ENCODE peak calls at places on chromosomes 4 and X, in seven cellular contexts. W is mesendoderm, A is neuronal stem cell, U is IMR-90, M is H1, T is mesenchymal stem cell, I is trophoblast cell. R is an unnamed sample. For H3K4me1, the result is how much of the 10 kb centered on the place peaks cover.

GRCh38 chr4:2350982-2351381 is 67.5 kb downstream of the ZFYVE28 start:
- DNase-seq in U (no peak), T (no peak), M (no peak), W (no peak), I (no peak), A (no peak), R (peak)

GRCh38 chrX:68999931-69000330 is 165.3 kb downstream of the PJA1 start:
- DNase-seq in W (no peak), A (no peak), M (no peak), U (no peak), I (no peak), T (no peak), R (no peak)

GRCh38 chr4:86686741-86687140 is 92.6 kb downstream of the PTPN13 start:
- DNase-seq in I (no peak), T (no peak), A (no peak), U (no peak), M (no peak), W (no peak), R (no peak)

GRCh38 chrX:41779058-41779564 is 55.1 kb downstream of the GPR82 start:
- DNase-seq in I (no peak), M (no peak), T (peak), U (peak), A (no peak), W (no peak), R (no peak)

GRCh38 chr4:56653461-56654237 is 27.4 kb downstream of the HOPX start:
- DNase-seq in T (no peak), I (no peak), U (no peak), A (no peak), M (no peak), W (no peak), R (no peak)

GRCh38 chr4:1501754-1502500 is 95.7 kb upstream of the NKX1-1 start:
- DNase-seq in U (no peak), I (no peak), M (no peak), W (no peak), A (no peak), T (no peak), R (peak)

GRCh38 chr4:62269918-62270317 is 1069.8 kb downstream of the ADGRL3 start:
- DNase-seq in W (no peak), A (no peak), I (no peak), M (no peak), U (no peak), T (no peak), R (no peak)

GRCh38 chr4:183600189-183600685 is 58.7 kb downstream of the RWDD4 start:
- DNase-seq in A (no peak), T (peak), I (peak), W (peak), U (no peak), M (no peak), R (peak)

GRCh38 chr4:148445071-148445902 is 3.1 kb upstream of the NR3C2 start:
- DNase-seq in U (no peak), A (peak), M (no peak), W (peak), T (no peak), I (peak), R (peak)

GRCh38 chr4:114694770-114695169 is 96.2 kb downstream of the UGT8 start:
- DNase-seq in U (peak), W (peak), A (peak), I (no peak), T (peak), M (no peak), R (no peak)

GRCh38 chr4:525660-526059 is 26.6 kb downstream of the PIGG start:
- DNase-seq in U (no peak), A (no peak), I (no peak), T (no peak), W (no peak), M (no peak), R (no peak)

GRCh38 chr4:153634737-153635353 is 49.2 kb upstream of the TLR2 start:
- DNase-seq in M (no peak), A (no peak), U (peak), W (peak), T (peak), I (no peak), R (no peak)

GRCh38 chrX:20177093-20177492 is 35.5 kb upstream of the EIF1AX start:
- DNase-seq in W (no peak), A (no peak), U (no peak), T (no peak), I (no peak), M (no peak), R (no peak)

GRCh38 chr4:64781737-64782326 is 372.6 kb upstream of the TECRL start:
- DNase-seq in A (peak), W (peak), U (peak), I (no peak), M (no peak), T (peak), R (no peak)

GRCh38 chrX:57379296-57379695 is 92.8 kb downstream of the FAAH2 start:
- DNase-seq in U (no peak), I (no peak), T (no peak), W (no peak), M (no peak), A (no peak), R (no peak)

GRCh38 chr4:67500373-67500772 is 44.9 kb downstream of the CENPC start:
- DNase-seq in T (no peak), W (no peak), I (no peak), A (no peak), U (no peak), M (no peak), R (no peak)

GRCh38 chr4:6178757-6179156 is 21.6 kb downstream of the JAKMIP1 start:
- DNase-seq in T (no peak), I (no peak), U (no peak), M (no peak), W (no peak), A (no peak), R (no peak)

DNA sequence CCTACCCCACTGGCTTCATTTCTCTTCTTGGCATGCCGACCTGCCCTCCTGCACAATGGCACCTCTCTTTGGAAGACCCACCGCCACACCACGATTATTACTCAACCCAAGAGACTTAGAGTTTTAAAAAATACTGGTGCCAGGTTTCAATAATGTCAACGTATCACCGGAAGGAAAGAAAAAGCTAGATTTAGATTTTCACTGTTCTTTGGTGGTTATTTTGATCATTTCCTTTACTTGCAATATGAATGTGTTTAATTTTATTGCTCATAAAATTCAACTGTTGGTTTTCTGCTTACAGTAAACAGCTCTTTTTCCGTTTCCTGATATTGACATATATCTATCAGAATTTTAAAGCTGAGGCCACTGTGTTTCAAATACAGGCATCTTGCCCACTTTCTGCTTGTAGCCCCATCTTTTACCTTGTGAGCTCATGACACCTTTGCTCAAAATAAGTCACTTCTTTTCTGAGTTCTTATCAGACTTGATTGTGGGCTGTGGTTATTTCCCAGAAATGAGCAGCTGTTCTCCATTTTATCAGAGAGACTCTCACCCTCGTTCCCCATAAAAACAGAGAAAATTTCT is 439.1 kb downstream of the INPP4B start:
- DNase-seq in U (no peak), A (no peak), T (no peak), M (no peak), I (no peak), W (no peak), R (no peak)
- H3K4me1 ChIP-seq in U (under half), A (under half), T (under half), M (under half), I (under half), W (under half), R (under half)

DNA sequence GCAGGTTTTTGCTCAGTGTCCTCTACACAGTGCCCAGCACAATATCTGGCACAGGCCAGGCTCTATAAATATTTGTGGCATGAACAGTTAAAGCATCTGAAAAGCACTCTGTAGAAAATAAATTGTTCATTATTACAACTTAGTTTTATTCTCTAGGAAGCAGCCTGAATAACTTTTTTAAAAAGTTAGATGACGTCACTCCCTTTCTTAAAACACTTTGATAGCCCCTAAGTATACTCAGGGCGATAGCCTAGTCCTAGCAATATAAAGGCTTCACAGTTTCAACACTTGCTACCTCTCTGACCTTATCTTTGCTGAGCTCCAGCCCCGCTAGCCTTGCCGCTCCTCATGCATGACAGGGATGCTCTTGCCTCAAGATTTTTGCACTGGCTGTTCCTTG is 80.6 kb downstream of the GPM6A start:
- DNase-seq in T (no peak), M (no peak), U (no peak), A (no peak), I (no peak), W (no peak), R (no peak)
- H2AK5ac ChIP-seq in T (no peak), M (no peak), U (no peak), A (no peak), I (no peak), W (no peak), R (no peak)

GRCh38 chr4:173486714-173487392 is 43.2 kb downstream of the HAND2 start:
- DNase-seq in A (no peak), I (no peak), M (no peak), T (no peak), U (no peak), W (peak), R (no peak)

GRCh38 chr4:173488074-173488473 is 42.0 kb downstream of the HAND2 start:
- DNase-seq in T (no peak), U (no peak), W (no peak), I (no peak), A (no peak), M (no peak), R (no peak)

GRCh38 chr4:173489514-173489913 is 40.5 kb downstream of the HAND2 start:
- DNase-seq in M (no peak), T (peak), A (no peak), I (no peak), W (no peak), U (peak), R (no peak)

GRCh38 chr4:173490256-173490655 is 39.8 kb downstream of the HAND2 start:
- DNase-seq in M (no peak), U (no peak), W (no peak), A (no peak), I (no peak), T (no peak), R (no peak)

DNA sequence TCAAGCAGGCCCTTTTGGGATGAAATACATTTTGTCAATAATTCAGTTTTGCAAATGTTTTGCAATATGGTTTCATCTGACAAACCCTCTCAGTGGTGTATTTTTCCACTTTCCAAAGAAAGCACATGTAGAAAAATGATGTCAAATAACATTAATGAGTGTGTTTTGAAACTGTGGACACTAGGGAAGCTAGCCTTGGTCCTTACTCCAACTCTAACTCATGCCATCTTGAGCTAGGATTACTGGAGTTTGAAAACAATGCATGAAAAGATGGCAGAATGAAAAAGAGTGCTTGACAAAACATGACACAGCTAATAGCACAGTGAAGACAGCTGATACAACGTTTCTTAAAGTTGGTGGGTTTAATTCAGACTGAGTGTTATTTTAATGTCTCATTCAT is 41.4 kb downstream of the HAND2 start:
- DNase-seq in M (no peak), W (no peak), A (no peak), T (no peak), U (no peak), I (no peak), R (no peak)
- H3K4me1 ChIP-seq in M (under half), W (under half), A (under half), T (under half), U (under half), I (under half), R (under half)

GRCh38 chrX:145620666-145621065 is 197.0 kb upstream of the SLITRK2 start:
- DNase-seq in T (no peak), I (no peak), W (no peak), A (no peak), U (no peak), M (no peak), R (no peak)
- H2AK5ac ChIP-seq in T (no peak), I (no peak), W (no peak), A (no peak), U (no peak), M (no peak), R (no peak)

DNA sequence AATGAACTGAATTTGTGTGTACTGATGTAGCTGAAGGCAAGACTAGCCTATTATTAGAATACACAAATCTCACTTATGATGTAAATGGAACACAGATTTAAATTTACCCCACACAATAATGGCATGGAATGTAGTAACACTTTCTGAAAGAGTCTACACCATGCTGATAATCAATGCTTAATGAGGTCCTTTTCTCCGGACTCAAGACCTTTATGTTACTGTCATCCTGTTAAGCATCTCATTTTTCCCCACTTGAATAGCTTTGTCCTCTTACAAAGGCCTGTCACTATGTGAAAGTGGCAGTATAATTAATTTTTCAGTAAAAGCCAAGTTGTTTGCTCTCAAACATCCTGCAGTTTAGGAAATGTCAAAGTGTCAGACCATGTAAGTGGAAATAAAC is 96.5 kb downstream of the GPC3 start:
- DNase-seq in T (no peak), M (no peak), A (no peak), W (no peak), U (no peak), I (no peak), R (no peak)
- H3K4me1 ChIP-seq in T (under half), M (under half), A (under half), W (under half), U (under half), I (under half), R (under half)

DNA sequence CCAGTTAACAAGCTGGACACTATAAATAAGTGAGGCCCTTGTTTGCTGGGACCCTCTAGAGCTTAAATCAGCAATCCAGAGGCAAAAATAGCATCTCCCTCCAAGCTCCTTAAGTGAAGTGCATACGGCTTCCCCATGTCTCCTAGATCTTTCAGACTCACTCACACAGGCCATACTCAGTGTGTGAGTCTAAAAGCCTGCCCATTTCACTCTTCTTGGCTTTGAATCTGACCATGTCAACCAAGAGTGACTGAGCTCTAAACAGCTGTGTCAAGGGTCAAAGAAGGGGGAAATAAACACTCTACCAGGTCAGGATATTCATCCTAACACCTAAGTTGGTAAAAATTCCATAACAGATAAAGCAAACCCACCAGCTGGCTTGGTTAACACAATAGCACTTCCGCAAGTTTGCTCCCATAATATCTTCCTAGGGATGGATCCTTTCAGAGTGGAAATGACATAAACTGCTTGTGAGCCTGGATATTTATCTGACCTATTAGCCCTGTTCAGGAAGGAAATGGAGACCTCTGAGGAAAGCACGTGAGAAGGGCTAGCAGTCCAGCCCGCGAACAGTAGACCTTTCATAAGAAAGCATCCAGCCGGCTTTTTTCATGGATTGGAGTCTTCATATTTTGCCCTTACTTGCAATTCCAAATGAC is 65.6 kb downstream of the MID1 start:
- DNase-seq in W (no peak), U (no peak), A (no peak), M (no peak), T (peak), I (no peak), R (no peak)
- H2AK5ac ChIP-seq in W (no peak), U (no peak), A (no peak), M (no peak), T (no peak), I (no peak), R (no peak)

DNA sequence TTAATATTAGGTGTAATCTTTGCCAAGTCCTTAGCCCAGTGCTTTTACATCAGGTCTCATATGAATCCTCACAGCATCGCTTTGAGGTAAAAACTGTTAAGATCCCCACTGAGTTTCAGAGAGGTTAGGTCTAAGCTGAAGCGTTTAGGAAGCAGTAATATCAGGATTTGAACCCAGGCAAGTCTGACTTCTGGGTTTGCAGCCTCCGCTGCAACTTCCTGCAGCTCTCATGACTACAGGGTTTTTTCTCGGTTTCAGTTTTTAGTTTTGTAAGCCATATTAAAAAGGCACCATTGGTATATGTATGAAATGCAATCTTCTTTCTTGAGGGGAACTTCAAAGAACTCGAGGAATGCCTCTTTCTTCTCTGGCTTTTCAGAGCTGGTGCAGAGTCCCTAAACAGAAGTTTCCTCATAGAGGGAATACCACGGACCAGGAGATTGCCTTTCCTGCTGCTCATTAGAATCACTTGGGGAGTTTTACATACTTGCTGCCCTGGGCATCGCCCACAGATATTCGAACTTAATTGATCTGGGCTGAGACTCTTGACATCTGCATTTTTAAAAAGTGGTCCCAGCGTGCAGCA is 6.5 kb downstream of the MTM1 start:
- DNase-seq in U (no peak), I (no peak), M (no peak), A (no peak), W (peak), T (no peak), R (no peak)
- H3K4me1 ChIP-seq in U (under half), I (under half), M (under half), A (under half), W (under half), T (under half), R (under half)

GRCh38 chrX:108590496-108590895 is 145.9 kb downstream of the IRS4 start:
- DNase-seq in T (peak), I (peak), W (no peak), U (peak), M (no peak), A (no peak), R (no peak)
- H2AK5ac ChIP-seq in T (no peak), I (no peak), W (no peak), U (no peak), M (no peak), A (no peak), R (no peak)

DNA sequence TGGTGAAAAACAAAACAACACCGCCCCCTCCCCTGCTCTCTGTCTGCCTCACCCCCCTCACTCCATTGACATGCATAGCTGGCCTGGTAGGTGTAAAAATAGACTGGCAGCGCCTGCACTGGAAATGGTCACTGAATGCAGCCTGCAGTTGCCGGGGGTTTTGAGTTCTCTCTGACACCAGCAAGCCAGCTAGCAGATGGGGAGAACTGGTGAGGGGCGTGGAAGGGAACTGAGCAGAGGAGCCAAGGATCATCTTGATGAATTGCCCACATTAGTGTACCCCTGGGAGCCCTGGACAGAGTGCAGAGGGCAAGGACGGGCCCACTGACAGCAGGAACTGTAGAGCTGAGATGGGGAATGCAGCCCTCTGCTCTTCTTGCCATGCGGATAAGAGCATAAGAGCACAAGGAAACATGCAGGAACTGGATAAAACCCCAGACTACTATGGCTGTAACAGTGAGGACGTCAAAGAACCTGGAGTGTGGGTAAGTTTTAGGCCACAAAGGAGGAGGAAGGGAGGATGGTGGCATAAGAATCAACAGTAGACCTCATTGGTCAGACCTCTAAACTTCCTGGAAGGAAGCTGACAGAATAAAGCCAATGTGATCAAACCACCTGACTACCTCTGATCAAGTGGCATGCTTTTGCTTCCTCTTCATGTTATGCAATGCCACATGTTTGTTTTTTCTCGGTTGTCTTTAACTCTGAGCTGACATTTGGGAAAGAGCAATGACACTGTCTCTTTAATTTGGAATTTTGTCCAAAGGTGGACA is 96.3 kb downstream of the ANK2 start:
- DNase-seq in U (no peak), M (peak), I (no peak), A (peak), W (peak), T (peak), R (peak)
- H3K4me1 ChIP-seq in U (under half), M (under half), I (under half), A (under half), W (under half), T (under half), R (under half)